ENCODE peak calls at places on chromosomes 12 and 14, in six cellular contexts. L, Q, M, A, O and Y are unnamed samples. For H3K4me1, the result is how much of the 10 kb centered on the place peaks cover.

GRCh38 chr12:111412830-111413441 is 7.2 kb downstream of the SH2B3 start:
- DNase-seq in A (no peak), M (no peak), Q (no peak), L (no peak), O (no peak), Y (no peak)

GRCh38 chr14:52834440-52834842 is 43.0 kb upstream of the GNPNAT1 start:
- DNase-seq in A (no peak), M (no peak), L (no peak), O (no peak), Q (no peak), Y (no peak)

GRCh38 chr12:108854453-108855283 is 2.7 kb downstream of the SSH1 start:
- DNase-seq in O (no peak), L (no peak), A (peak), Q (peak), M (no peak), Y (no peak)

GRCh38 chr12:8628731-8629130 is 16.1 kb upstream of the AICDA start:
- DNase-seq in A (no peak), L (no peak), O (no peak), Q (no peak), M (no peak), Y (no peak)

GRCh38 chr14:63962896-63963295 is 110.1 kb downstream of the SYNE2 start:
- DNase-seq in O (no peak), L (no peak), M (no peak), Q (no peak), A (no peak), Y (no peak)

GRCh38 chr12:75971253-75971652 is 60.3 kb downstream of the PHLDA1 start:
- DNase-seq in Q (no peak), O (no peak), M (no peak), A (no peak), L (no peak), Y (no peak)

GRCh38 chr14:101496779-101497420 is 64.4 kb upstream of the DIO3 start:
- DNase-seq in Q (no peak), A (no peak), L (no peak), O (no peak), M (no peak), Y (no peak)

GRCh38 chr12:103742349-103742784 is 98.7 kb downstream of the NT5DC3 start:
- DNase-seq in Q (no peak), M (no peak), A (no peak), O (no peak), L (no peak), Y (no peak)

GRCh38 chr12:113476093-113476986 is 4.7 kb upstream of the LHX5 start:
- DNase-seq in O (no peak), Q (no peak), M (no peak), A (no peak), L (no peak), Y (no peak)

GRCh38 chr12:62260733-62261683 is 804 bp downstream of the USP15 start:
- DNase-seq in L (peak), O (peak), Q (peak), M (no peak), A (peak), Y (no peak)

GRCh38 chr12:121391619-121392324 is 8.1 kb upstream of the RNF34 start:
- DNase-seq in L (peak), M (no peak), A (peak), Q (no peak), O (no peak), Y (no peak)

GRCh38 chr12:129540249-129540648 is 363.6 kb downstream of the TMEM132D start:
- DNase-seq in A (no peak), L (no peak), O (no peak), Q (no peak), M (no peak), Y (no peak)

GRCh38 chr12:12128665-12129064 is 57.9 kb downstream of the BCL2L14 start:
- DNase-seq in M (no peak), O (no peak), L (no peak), Q (no peak), A (no peak), Y (no peak)

DNA sequence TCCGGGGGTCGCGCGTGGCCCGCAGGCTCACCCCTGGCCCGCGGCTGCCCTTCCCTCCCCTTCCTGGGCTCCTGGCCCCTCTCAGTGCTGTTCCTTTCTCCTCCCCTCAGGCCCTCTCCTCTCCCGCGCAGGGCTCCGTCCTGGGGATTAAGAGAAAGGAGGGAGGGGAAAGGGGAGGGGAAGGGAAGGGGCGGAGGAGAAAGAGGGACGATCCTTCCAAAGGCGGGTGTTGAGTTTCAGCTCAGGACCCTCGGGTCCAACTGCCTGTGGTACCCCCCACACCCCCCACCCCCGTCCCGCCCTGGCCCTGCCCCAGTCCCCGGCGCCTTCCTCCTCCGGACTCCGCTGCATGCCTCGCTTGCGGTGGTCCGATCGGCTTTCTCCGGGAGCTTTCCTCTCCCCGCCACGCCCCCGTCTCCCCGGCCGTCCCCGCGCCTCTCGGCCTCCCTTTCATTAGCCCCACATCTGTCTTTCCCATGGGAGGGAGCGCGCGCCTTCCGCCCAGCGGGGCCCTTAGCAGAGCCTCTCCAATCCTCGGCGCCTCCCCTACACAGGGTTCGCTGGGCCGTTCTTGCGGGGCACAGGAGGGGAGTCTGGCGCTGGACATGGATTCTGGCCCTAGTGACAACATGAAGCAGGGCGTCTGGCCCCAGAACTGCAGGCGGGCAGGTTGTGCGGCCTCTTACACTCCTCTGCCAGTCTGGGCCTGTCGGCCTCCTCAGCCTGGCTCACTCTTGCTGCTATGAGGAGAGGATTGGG is 1.4 kb upstream of the EFS start:
- DNase-seq in M (no peak), O (no peak), A (no peak), L (peak), Q (no peak), Y (peak)
- TF ChIP-seq ZNF274 in M (no peak), O (no peak), A (no peak), L (no peak), Q (no peak), Y (no peak)

GRCh38 chr12:57521475-57522018 is 1.1 kb upstream of the MBD6 start:
- DNase-seq in Q (no peak), O (peak), L (no peak), M (no peak), A (no peak), Y (no peak)
- H3K4me1 ChIP-seq in Q (half or more), O (under half), L (under half), M (under half), A (under half), Y (under half)

GRCh38 chr12:39186744-39187143 is 256.2 kb downstream of the KIF21A start:
- DNase-seq in A (no peak), Q (no peak), L (no peak), M (no peak), O (no peak), Y (no peak)
- H3K9ac ChIP-seq in A (no peak), Q (no peak), L (no peak), M (no peak), O (no peak), Y (no peak)

GRCh38 chr12:123572391-123572790 is 12.0 kb upstream of the TMED2 start:
- DNase-seq in M (no peak), O (no peak), L (no peak), Q (no peak), A (no peak), Y (no peak)

GRCh38 chr12:123573870-123574269 is 10.5 kb upstream of the TMED2 start:
- DNase-seq in L (no peak), O (no peak), Q (no peak), M (no peak), A (no peak), Y (no peak)

GRCh38 chr12:123576611-123577010 is 7.7 kb upstream of the TMED2 start:
- DNase-seq in A (no peak), M (no peak), O (no peak), Q (no peak), L (no peak), Y (no peak)

GRCh38 chr12:123580772-123581171 is 3.6 kb upstream of the TMED2 start:
- DNase-seq in M (no peak), Q (no peak), L (no peak), A (no peak), O (no peak), Y (no peak)

DNA sequence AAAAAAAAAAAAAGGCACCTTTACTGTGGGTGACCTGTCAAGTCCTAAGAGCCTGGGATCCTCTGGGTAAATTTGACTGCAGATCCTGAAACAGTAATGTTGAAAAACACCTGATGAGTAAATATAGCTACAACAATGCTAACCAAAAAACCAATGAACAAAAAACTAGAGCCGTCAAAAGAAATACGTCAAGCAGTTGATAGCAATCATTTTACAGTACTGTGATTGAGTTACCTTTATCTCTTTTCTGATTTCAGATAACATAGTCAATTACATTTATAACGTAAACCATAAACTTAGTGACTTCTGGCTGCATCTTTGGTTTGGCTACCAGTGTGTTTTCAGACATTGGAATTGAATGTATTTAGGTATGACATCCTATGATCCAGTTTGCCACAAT is 6.1 kb upstream of the TMED2 start:
- DNase-seq in L (no peak), M (no peak), O (no peak), A (no peak), Q (no peak), Y (no peak)
- TF ChIP-seq ZNF274 in L (no peak), M (no peak), O (no peak), A (no peak), Q (no peak), Y (no peak)

GRCh38 chr14:91145396-91146160 is 31.7 kb downstream of the DGLUCY start:
- DNase-seq in O (no peak), M (no peak), L (no peak), A (no peak), Q (no peak), Y (no peak)
- H3K4me1 ChIP-seq in O (under half), M (under half), L (under half), A (under half), Q (under half), Y (under half)

GRCh38 chr12:66352899-66353298 is 50.6 kb downstream of the HELB start:
- DNase-seq in L (no peak), Q (no peak), M (no peak), A (no peak), O (no peak), Y (no peak)
- H3K9ac ChIP-seq in L (no peak), Q (no peak), M (no peak), A (no peak), O (no peak), Y (no peak)

GRCh38 chr14:90675399-90675798 is 140.8 kb downstream of the TTC7B start:
- DNase-seq in O (no peak), M (no peak), L (no peak), A (no peak), Q (no peak), Y (no peak)
- TF ChIP-seq ZNF274 in O (no peak), M (no peak), L (no peak), A (no peak), Q (no peak), Y (no peak)

GRCh38 chr14:50229646-50230045 is 1.7 kb downstream of the SOS2 start:
- DNase-seq in A (no peak), M (no peak), Q (no peak), L (no peak), O (no peak), Y (no peak)
- H3K4me1 ChIP-seq in A (under half), M (under half), Q (under half), L (under half), O (half or more), Y (under half)